ENCODE peak calls at places on chromosomes 6 and 20, in six cellular contexts. L is Kasumi-1; U is activated T-helper 1 cell treated with anti-CD3 and anti-CD28 coated beads, Interleukin-2, amount 50 U/mL, for 16 hours; B is AG08395; Z is AG20443; O is CD8-positive, alpha-beta T cell. Y is an unnamed sample.

GRCh38 chr6:16244869-16245451 is 6.6 kb downstream of the GMPR start:
- DNase-seq in L (no peak), U (no peak), B (no peak), Z (no peak), O (no peak), Y (no peak)

GRCh38 chr6:47633141-47633540 is 65.2 kb upstream of the ADGRF4 start:
- DNase-seq in L (no peak), U (no peak), B (peak), Z (peak), O (no peak), Y (no peak)

GRCh38 chr6:121349596-121349995 is 15.3 kb upstream of the TBC1D32 start:
- DNase-seq in L (no peak), U (no peak), B (no peak), Z (no peak), O (no peak), Y (no peak)

GRCh38 chr20:4147319-4147718 is 132.0 kb upstream of the RNF24 start:
- DNase-seq in L (no peak), U (no peak), B (no peak), Z (no peak), O (no peak), Y (no peak)

GRCh38 chr6:41531591-41532582 is 14.3 kb upstream of the FOXP4 start:
- DNase-seq in L (no peak), U (no peak), B (peak), Z (peak), O (peak), Y (no peak)

GRCh38 chr20:1664911-1665310 is 7.3 kb upstream of the SIRPG start:
- DNase-seq in L (peak), U (peak), B (no peak), Z (no peak), O (peak), Y (no peak)

GRCh38 chr6:154479388-154480143 is 30.9 kb downstream of the CNKSR3 start:
- DNase-seq in L (no peak), U (no peak), B (peak), Z (peak), O (no peak), Y (no peak)

GRCh38 chr6:29953001-29953436 is 10.7 kb downstream of the HLA-A start:
- DNase-seq in L (no peak), U (no peak), B (no peak), Z (peak), O (no peak), Y (no peak)

GRCh38 chr6:154986787-154987235 is 8.3 kb upstream of the TIAM2 start:
- DNase-seq in L (peak), U (no peak), B (no peak), Z (no peak), O (no peak), Y (no peak)

GRCh38 chr20:43681468-43681942 is 14.6 kb downstream of the MYBL2 start:
- DNase-seq in L (peak), U (no peak), B (peak), Z (no peak), O (no peak), Y (no peak)

GRCh38 chr20:40010483-40010882 is 678.6 kb downstream of the MAFB start:
- DNase-seq in L (no peak), U (no peak), B (peak), Z (peak), O (no peak), Y (no peak)

GRCh38 chr6:125421853-125422252 is 120.1 kb upstream of the HDDC2 start:
- DNase-seq in L (no peak), U (no peak), B (no peak), Z (peak), O (no peak), Y (no peak)

GRCh38 chr6:64908104-64908503 is 798.9 kb downstream of the EYS start:
- DNase-seq in L (no peak), U (no peak), B (no peak), Z (no peak), O (no peak), Y (no peak)

GRCh38 chr6:67606905-67607828 is 1027.9 kb upstream of the ADGRB3 start:
- DNase-seq in L (peak), U (no peak), B (no peak), Z (no peak), O (no peak), Y (no peak)

GRCh38 chr6:2876210-2877056 is 26.7 kb downstream of the SERPINB9 start:
- DNase-seq in L (no peak), U (no peak), B (peak), Z (peak), O (no peak), Y (no peak)

GRCh38 chr6:163667372-163668060 is 253.0 kb downstream of the QKI start:
- DNase-seq in L (peak), U (no peak), B (peak), Z (no peak), O (peak), Y (no peak)

GRCh38 chr20:51840865-51841264 is 38.5 kb upstream of the SALL4 start:
- DNase-seq in L (no peak), U (no peak), B (no peak), Z (no peak), O (no peak), Y (no peak)

GRCh38 chr20:53713328-53714056 is 119.9 kb upstream of the ZNF217 start:
- DNase-seq in L (no peak), U (no peak), B (no peak), Z (no peak), O (no peak), Y (no peak)

GRCh38 chr6:55875420-55875819 is at the start of gene BMP5:
- DNase-seq in L (no peak), U (no peak), B (no peak), Z (no peak), O (no peak), Y (no peak)

GRCh38 chr20:57167971-57168693 is 98.3 kb downstream of the BMP7 start:
- DNase-seq in L (no peak), U (no peak), B (peak), Z (peak), O (no peak), Y (no peak)

GRCh38 chr6:14100098-14100497 is 17.5 kb upstream of the CD83 start:
- DNase-seq in L (no peak), U (no peak), B (no peak), Z (no peak), O (no peak), Y (no peak)

GRCh38 chr6:166058064-166058739 is 109.4 kb downstream of the TBXT start:
- DNase-seq in L (no peak), U (no peak), B (peak), Z (peak), O (no peak), Y (no peak)